ENCODE peak calls at places on chromosomes 2 and 18, in five cellular contexts. Y, H, U, J and Z are unnamed samples.

GRCh38 chr18:56999823-57000222 is 147.1 kb upstream of the BOD1L2 start:
- DNase-seq in U (no peak), H (no peak), J (no peak), Y (no peak), Z (no peak)

GRCh38 chr2:47785986-47786385 is 3.0 kb downstream of the MSH6 start:
- DNase-seq in U (no peak), Y (peak; percentile 12), H (no peak), J (no peak), Z (no peak)

GRCh38 chr2:45653125-45653524 is 1.6 kb downstream of the PRKCE start:
- DNase-seq in U (no peak), J (no peak), H (no peak), Y (no peak), Z (no peak)

GRCh38 chr2:203705184-203705583 is 1.3 kb upstream of the CD28 start:
- DNase-seq in J (no peak), Y (no peak), U (no peak), H (no peak), Z (no peak)

GRCh38 chr18:36532394-36532793 is 234.9 kb downstream of the FHOD3 start:
- DNase-seq in U (no peak), J (no peak), H (no peak), Y (peak; percentile 49), Z (peak; percentile 24)

GRCh38 chr2:143161982-143162837 is 33.0 kb downstream of the ARHGAP15 start:
- DNase-seq in Y (peak; percentile 58), J (peak; percentile 61), U (no peak), H (peak; percentile 14), Z (peak; percentile 0)

GRCh38 chr2:214376631-214377624 is 33.9 kb upstream of the VWC2L start:
- DNase-seq in U (no peak), Y (no peak), J (no peak), H (no peak), Z (no peak)

GRCh38 chr2:57614988-57615387 is 431.6 kb upstream of the VRK2 start:
- DNase-seq in U (no peak), J (no peak), H (no peak), Y (no peak), Z (no peak)

GRCh38 chr18:36786686-36787085 is 42.1 kb downstream of the TPGS2 start:
- DNase-seq in H (peak; percentile 75), Y (peak; percentile 73), U (peak; percentile 63), J (no peak), Z (no peak)

GRCh38 chr2:18046558-18046957 is 168.1 kb downstream of the KCNS3 start:
- DNase-seq in Y (peak; percentile 79), U (no peak), J (no peak), H (no peak), Z (no peak)

GRCh38 chr2:178285287-178285615 is 90.9 kb downstream of the OSBPL6 start:
- DNase-seq in U (no peak), H (no peak), J (no peak), Y (no peak), Z (no peak)

GRCh38 chr2:119293900-119294299 is 70.3 kb downstream of the STEAP3 start:
- DNase-seq in U (no peak), H (no peak), J (no peak), Y (no peak), Z (peak; percentile 16)

GRCh38 chr2:75340560-75340959 is 141.2 kb upstream of the TACR1 start:
- DNase-seq in U (no peak), J (no peak), Y (peak; percentile 33), H (no peak), Z (peak; percentile 72)

GRCh38 chr18:48658721-48659120 is 119.9 kb downstream of the CTIF start:
- DNase-seq in Y (no peak), H (no peak), U (no peak), J (no peak), Z (no peak)

GRCh38 chr2:207235621-207236020 is 69.9 kb upstream of the KLF7 start:
- DNase-seq in H (no peak), U (no peak), Y (peak; percentile 43), J (no peak), Z (no peak)

GRCh38 chr2:165536861-165537499 is 67.5 kb downstream of the CSRNP3 start:
- DNase-seq in U (no peak), J (no peak), Y (no peak), H (no peak), Z (no peak)

GRCh38 chr2:37156857-37157714 is at the start of gene EIF2AK2:
- DNase-seq in H (peak; percentile 85), Y (peak; percentile 95), U (peak; percentile 91), J (peak; percentile 82), Z (peak; percentile 45)

GRCh38 chr2:46862430-46862829 is 53.2 kb downstream of the MCFD2 start:
- DNase-seq in J (no peak), Y (no peak), U (no peak), H (no peak), Z (no peak)

GRCh38 chr2:75003773-75004172 is 45.3 kb downstream of the POLE4 start:
- DNase-seq in U (no peak), H (no peak), J (no peak), Y (peak; percentile 15), Z (no peak)

GRCh38 chr18:55321268-55322175 is 266.5 kb downstream of the TCF4 start:
- DNase-seq in U (peak; percentile 91), H (peak; percentile 95), J (no peak), Y (peak; percentile 97), Z (peak; percentile 84)

GRCh38 chr2:239758325-239758877 is 266.7 kb downstream of the NDUFA10 start:
- DNase-seq in U (peak; percentile 9), H (no peak), Y (no peak), J (no peak), Z (no peak)

GRCh38 chr2:233152541-233152940 is 92.4 kb downstream of the INPP5D start:
- DNase-seq in J (no peak), H (peak; percentile 48), U (no peak), Y (peak; percentile 35), Z (peak; percentile 39)

GRCh38 chr2:221965806-221966205 is 333.0 kb downstream of the PAX3 start:
- DNase-seq in Y (no peak), H (no peak), U (no peak), J (no peak), Z (no peak)

GRCh38 chr18:63775166-63775730 is at the start of gene SERPINB7:
- DNase-seq in U (no peak), H (no peak), J (no peak), Y (peak; percentile 88), Z (no peak)

GRCh38 chr2:64727013-64727767 is 73.5 kb upstream of the SERTAD2 start:
- DNase-seq in H (no peak), Y (no peak), U (no peak), J (no peak), Z (no peak)

GRCh38 chr2:220228310-220229006 is 601.0 kb downstream of the SLC4A3 start:
- DNase-seq in U (no peak), Y (peak; percentile 98), J (no peak), H (no peak), Z (peak; percentile 89)

GRCh38 chr18:65755616-65756015 is 4.8 kb downstream of the CDH7 start:
- DNase-seq in J (no peak), U (no peak), Y (no peak), H (no peak), Z (no peak)

GRCh38 chr2:196068271-196069209 is at the start of gene DNAH7:
- DNase-seq in Y (peak; percentile 92), U (peak; percentile 96), H (peak; percentile 87), J (peak; percentile 86), Z (peak; percentile 62)

GRCh38 chr2:238848566-238848940 is 668 bp downstream of the TWIST2 start:
- DNase-seq in Y (no peak), J (no peak), H (no peak), U (no peak), Z (no peak)

DNA sequence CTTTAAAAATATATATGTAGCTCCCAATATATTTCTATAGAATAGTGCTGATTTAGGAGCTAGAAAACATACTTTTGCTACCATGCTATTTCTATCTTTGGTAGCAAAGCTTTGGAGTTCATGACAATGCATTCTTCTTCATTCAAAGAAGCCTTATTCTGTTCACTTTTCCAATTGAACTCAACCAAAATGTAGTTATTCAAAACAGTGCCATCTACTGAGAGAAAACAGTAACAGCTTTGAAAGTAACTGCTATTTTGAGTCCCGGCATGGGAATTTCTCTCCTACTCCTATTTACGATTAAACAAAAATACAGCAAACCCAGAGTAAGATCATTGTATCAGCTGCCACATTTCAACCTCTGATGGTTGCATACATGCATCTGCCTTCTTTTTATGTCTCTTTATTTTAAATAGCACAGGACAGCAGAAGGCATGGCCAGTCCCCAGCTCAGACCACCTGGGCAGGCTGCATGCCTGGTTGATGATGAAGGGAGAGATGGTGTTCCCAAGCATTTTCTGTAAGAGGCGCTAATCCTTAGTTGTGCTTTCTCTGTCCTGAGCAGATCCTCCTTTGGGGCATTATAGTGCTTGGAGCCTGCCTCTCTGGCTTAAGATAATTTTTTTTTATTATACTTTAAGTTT is 69.7 kb upstream of the SULT1C3 start:
- DNase-seq in U (no peak), H (no peak), Y (peak; percentile 14), J (peak; percentile 15), Z (no peak)
- TF ChIP-seq CTCF in U (no peak), H (peak; percentile 8), Y (peak; percentile 31), J (peak; percentile 26), Z (peak; percentile 51)

GRCh38 chr2:169280502-169280901 is 81.8 kb downstream of the LRP2 start:
- DNase-seq in H (no peak), Y (no peak), J (no peak), U (no peak), Z (no peak)

GRCh38 chr2:169272035-169272434 is 90.3 kb downstream of the LRP2 start:
- DNase-seq in H (no peak), U (no peak), J (no peak), Y (no peak), Z (no peak)

DNA sequence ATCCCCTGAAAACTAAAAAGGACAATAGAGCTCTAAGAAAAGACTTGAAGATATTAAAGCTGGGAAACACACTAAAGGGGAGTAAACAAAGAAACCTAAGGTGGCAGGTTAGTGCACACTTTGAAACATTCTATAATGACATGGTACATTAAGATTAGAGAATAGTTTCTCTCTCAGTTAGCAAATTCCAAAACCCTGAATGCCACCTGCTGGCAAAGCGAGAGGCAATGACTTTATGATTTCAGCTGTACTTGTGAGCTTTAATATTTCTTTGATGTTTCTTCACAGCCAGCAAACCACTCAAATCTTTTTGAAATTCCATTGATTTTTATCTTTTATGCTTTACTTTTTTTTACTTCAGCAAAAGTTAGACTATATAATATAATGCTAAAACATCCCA is 86.3 kb downstream of the LRP2 start:
- DNase-seq in Y (peak; percentile 1), U (no peak), J (peak; percentile 28), H (no peak), Z (no peak)
- TF ChIP-seq CTCF in Y (no peak), U (peak; percentile 26), J (peak; percentile 34), H (no peak), Z (no peak)

GRCh38 chr18:24300703-24301102 is 96.9 kb downstream of the OSBPL1A start:
- DNase-seq in U (no peak), J (no peak), H (no peak), Y (no peak), Z (no peak)
- TF ChIP-seq CTCF in U (no peak), J (no peak), H (no peak), Y (no peak), Z (no peak)

GRCh38 chr18:68843467-68844089 is 45.7 kb downstream of the CCDC102B start:
- DNase-seq in H (no peak), U (no peak), Y (peak; percentile 24), J (no peak), Z (no peak)
- TF ChIP-seq CTCF in H (no peak), U (no peak), Y (peak; percentile 8), J (no peak), Z (peak; percentile 25)